ENCODE peak calls at places on chromosomes 7 and 10, in four cellular contexts. I, O, E and Z are unnamed samples.

GRCh38 chr7:46791180-46791579 is 790.7 kb downstream of the TNS3 start:
- DNase-seq in I (no peak), E (peak), O (no peak), Z (no peak)

GRCh38 chr7:80330434-80330833 is 181.4 kb downstream of the GNAT3 start:
- DNase-seq in E (peak), I (no peak), O (no peak), Z (peak)

GRCh38 chr10:90162464-90162863 is 461.1 kb downstream of the KIF20B start:
- DNase-seq in O (no peak), I (no peak), E (peak), Z (peak)

GRCh38 chr10:133205146-133205545 is 24.9 kb upstream of the UTF1 start:
- DNase-seq in E (no peak), I (no peak), O (no peak), Z (no peak)

GRCh38 chr7:117686311-117686935 is 186.8 kb downstream of the CTTNBP2 start:
- DNase-seq in O (no peak), I (no peak), E (no peak), Z (no peak)

GRCh38 chr10:45181483-45181882 is 133.9 kb downstream of the OR13A1 start:
- DNase-seq in E (peak), I (no peak), O (peak), Z (peak)

GRCh38 chr7:11232462-11232861 is 258.8 kb downstream of the PHF14 start:
- DNase-seq in O (no peak), E (peak), I (no peak), Z (peak)

GRCh38 chr7:69598487-69599148 is 343 bp downstream of the AUTS2 start:
- DNase-seq in E (peak), I (no peak), O (peak), Z (no peak)

GRCh38 chr10:116632831-116633600 is 12.3 kb downstream of the PNLIPRP2 start:
- DNase-seq in E (no peak), I (no peak), O (no peak), Z (no peak)

GRCh38 chr10:129096340-129096984 is 370.6 kb upstream of the MGMT start:
- DNase-seq in O (no peak), I (no peak), E (peak), Z (peak)

GRCh38 chr7:131108212-131108980 is 219.3 kb upstream of the MKLN1 start:
- DNase-seq in O (peak), E (peak), I (no peak), Z (peak)

GRCh38 chr7:9709211-9709610 is 1264.5 kb upstream of the PHF14 start:
- DNase-seq in O (no peak), I (no peak), E (no peak), Z (no peak)

GRCh38 chr7:9711259-9711658 is 1262.4 kb upstream of the PHF14 start:
- DNase-seq in E (no peak), O (no peak), I (no peak), Z (no peak)
- H3K4me3 ChIP-seq in E (no peak), O (no peak), I (no peak), Z (no peak)

GRCh38 chr10:58529077-58529728 is 16.5 kb downstream of the BICC1 start:
- DNase-seq in I (no peak), E (no peak), O (no peak), Z (no peak)
- TF ChIP-seq CTCF in I (no peak), E (no peak), O (no peak), Z (no peak)

GRCh38 chr7:150979706-150980390 is 1.7 kb upstream of the KCNH2 start:
- DNase-seq in O (no peak), E (no peak), I (no peak), Z (no peak)

GRCh38 chr7:150980663-150981062 is 2.5 kb upstream of the KCNH2 start:
- DNase-seq in E (no peak), I (no peak), O (no peak), Z (no peak)

GRCh38 chr7:150977382-150978135 is 562 bp downstream of the KCNH2 start:
- DNase-seq in E (no peak), O (no peak), I (no peak), Z (no peak)

GRCh38 chr7:150976529-150977381 is 1.4 kb downstream of the KCNH2 start:
- DNase-seq in O (no peak), E (no peak), I (no peak), Z (no peak)

DNA sequence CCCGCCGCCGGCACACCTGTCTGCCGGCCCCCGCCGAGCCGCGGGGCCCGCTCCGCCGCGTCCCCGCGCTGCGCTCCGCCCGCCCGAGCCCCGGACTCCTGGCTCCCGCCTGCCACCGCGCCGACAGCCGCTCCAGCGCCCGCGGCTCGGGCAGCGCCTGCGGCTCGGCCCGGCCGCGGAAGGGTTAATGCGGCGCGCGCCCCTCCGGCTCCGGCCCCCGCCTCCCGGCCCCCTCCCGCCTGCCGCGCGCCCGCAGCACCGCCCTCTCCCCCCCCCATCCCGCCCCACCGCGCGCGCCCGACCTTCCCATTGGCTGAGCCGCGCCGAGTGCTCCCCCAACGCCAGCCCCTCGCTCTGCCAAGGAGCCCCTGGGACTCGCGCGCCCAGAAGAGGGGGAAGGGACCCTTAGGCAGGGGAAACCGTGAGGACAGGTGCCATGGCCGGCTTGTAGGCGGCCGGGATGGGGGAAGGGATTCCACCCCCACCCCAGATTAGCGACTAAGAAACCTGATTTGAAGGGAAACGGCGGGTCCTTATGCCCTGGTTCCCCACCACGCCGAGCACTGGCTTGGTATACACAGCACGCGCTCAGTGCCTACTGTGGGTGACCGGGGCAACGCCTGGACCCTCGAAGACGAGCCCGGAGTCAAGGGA is at the start of gene KCNH2:
- DNase-seq in E (no peak), I (no peak), O (no peak), Z (no peak)
- H3K4me3 ChIP-seq in E (no peak), I (peak), O (peak), Z (peak)

DNA sequence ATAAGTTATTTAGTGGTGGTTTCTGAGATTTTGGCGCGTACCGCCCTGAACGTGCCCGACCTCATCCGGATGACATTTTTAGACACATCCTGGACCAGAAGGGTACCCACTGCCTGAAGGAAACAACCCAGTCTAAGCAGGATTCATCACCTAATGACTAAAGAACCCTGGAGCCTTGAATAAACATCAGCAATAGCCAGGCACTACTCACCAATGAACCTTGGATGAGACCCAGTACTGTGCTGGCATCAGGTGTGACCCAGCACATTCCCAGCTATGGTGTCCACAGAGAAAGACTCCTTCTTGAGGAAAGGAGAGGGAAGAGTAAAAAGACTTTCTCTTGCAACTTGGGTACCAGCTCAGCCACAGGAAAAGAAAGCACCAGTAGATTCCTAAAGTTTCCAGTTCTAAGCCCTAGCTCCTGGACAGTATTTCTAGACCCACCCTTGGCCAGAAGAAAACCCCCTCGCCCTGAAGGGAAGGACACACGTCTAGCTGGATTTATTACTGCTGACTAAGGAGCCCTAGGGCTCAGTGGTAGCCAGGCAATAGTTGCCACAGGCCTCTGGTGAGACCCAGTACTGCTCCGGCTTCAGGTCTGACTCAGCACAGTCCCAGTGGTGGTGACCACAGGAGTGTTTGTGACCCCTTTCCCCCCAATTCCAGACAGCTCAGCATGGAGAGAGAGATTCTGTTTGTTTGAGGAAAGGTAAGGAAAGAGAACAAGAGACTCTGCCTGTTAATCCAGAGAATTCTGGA is 32.5 kb downstream of the ZNF277 start:
- DNase-seq in I (no peak), O (no peak), E (peak), Z (peak)
- TF ChIP-seq CTCF in I (no peak), O (no peak), E (no peak), Z (no peak)

GRCh38 chr7:129775695-129776396 is 164.3 kb downstream of the NRF1 start:
- DNase-seq in E (no peak), O (no peak), I (no peak), Z (no peak)
- H3K4me3 ChIP-seq in E (no peak), O (no peak), I (no peak), Z (no peak)

GRCh38 chr10:35504132-35504531 is 101.0 kb upstream of the GJD4 start:
- DNase-seq in O (no peak), E (no peak), I (no peak), Z (no peak)
- TF ChIP-seq CTCF in O (no peak), E (no peak), I (no peak), Z (no peak)